ENCODE peak calls at places on chromosomes 1 and 21, in seven cellular contexts. C is CD8-positive, alpha-beta T cell; E is HFF-Myc; K is uterus; Z is neural progenitor cell; B is hepatocyte; I is left ventricle myocardium inferior. W is an unnamed sample.
A peak's percentile ranks its signal among the peaks of the same experiment; 100 is the strongest.

GRCh38 chr21:32382108-32382601 is 10.7 kb downstream of the URB1 start:
- DNase-seq in C (no peak), E (no peak), K (no peak), Z (no peak), B (no peak), I (no peak), W (no peak)

GRCh38 chr1:184433928-184434502 is 47.2 kb downstream of the C1orf21 start:
- DNase-seq in C (no peak), E (no peak), K (no peak), Z (no peak), B (no peak), I (no peak), W (no peak)

GRCh38 chr21:45504516-45505415 is 37.5 kb downstream of the SLC19A1 start:
- DNase-seq in C (no peak), E (no peak), K (peak; percentile 13), Z (no peak), B (no peak), I (peak; percentile 14), W (peak; percentile 16)

GRCh38 chr1:222785553-222785952 is 29.3 kb upstream of the DISP1 start:
- DNase-seq in C (no peak), E (no peak), K (no peak), Z (no peak), B (no peak), I (no peak), W (no peak)

GRCh38 chr1:5620997-5621396 is 371.2 kb downstream of the NPHP4 start:
- DNase-seq in C (no peak), E (no peak), K (no peak), Z (peak; percentile 76), B (peak; percentile 77), I (no peak), W (no peak)

GRCh38 chr1:203207751-203208150 is 21.2 kb upstream of the CHI3L1 start:
- DNase-seq in C (no peak), E (no peak), K (no peak), Z (no peak), B (no peak), I (no peak), W (no peak)

GRCh38 chr1:167077868-167078210 is 12.3 kb downstream of the GPA33 start:
- DNase-seq in C (no peak), E (no peak), K (no peak), Z (no peak), B (no peak), I (no peak), W (no peak)

GRCh38 chr1:245823408-245824147 is 668.8 kb downstream of the KIF26B start:
- DNase-seq in C (no peak), E (no peak), K (no peak), Z (no peak), B (no peak), I (no peak), W (no peak)

GRCh38 chr1:65904681-65905083 is 112.0 kb downstream of the PDE4B start:
- DNase-seq in C (no peak), E (no peak), K (no peak), Z (no peak), B (no peak), I (no peak), W (no peak)

GRCh38 chr1:24888971-24889670 is 41.0 kb downstream of the RUNX3 start:
- DNase-seq in C (no peak), E (no peak), K (no peak), Z (no peak), B (no peak), I (no peak), W (no peak)

GRCh38 chr1:53362270-53362669 is 34.4 kb upstream of the LRP8 start:
- DNase-seq in C (no peak), E (no peak), K (no peak), Z (peak; percentile 74), B (no peak), I (no peak), W (no peak)

DNA sequence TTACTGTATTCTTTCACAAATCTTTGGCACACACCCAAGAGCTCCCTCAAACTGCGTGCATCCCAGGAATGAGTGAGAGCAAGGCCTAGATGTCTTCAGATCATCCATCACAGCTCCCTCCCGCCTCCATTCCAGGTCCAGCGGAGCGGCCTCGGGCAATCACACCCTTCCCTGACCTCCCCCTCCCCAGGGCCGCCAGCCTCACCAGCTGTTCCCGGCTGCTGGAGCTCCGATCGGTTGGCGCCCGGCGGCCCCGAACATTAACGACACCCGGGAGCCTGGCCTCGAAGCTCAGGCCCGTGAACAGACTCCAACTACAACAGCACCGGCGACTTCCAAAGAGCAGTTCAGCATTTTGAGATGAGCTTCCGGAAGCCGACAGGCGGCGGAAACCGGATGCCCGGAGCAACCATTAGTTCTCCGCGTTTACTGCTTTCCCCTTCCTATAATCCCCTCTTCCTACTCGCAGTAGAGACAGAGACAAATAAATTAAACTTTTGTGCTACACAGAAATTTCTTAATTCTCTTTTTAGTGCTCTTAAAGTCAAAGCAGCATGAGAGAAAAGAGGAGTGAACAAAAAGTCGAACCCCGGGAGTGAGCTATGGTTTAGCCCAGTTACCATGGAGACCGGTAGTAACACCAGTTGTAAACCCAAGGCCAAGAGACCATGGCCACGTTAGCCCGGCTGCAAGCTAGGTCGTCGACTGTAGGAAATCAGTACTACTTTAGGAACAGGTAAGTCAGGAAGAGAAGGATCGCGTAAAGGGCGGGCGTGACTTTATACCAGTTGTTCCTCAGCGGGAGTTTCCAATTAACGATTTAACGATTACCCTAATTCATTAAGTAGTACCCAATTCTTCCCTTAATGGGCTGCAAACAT is at the start of the genes GPATCH2 and SPATA17:
- DNase-seq in C (peak; percentile 64), E (peak; percentile 91), K (peak; percentile 73), Z (peak; percentile 91), B (peak; percentile 92), I (peak; percentile 78), W (peak; percentile 76)
- TF ChIP-seq CTCF in C (no peak), E (peak; percentile 13), K (peak; percentile 48), Z (peak; percentile 34), B (peak; percentile 20), I (peak; percentile 65), W (no peak)

DNA sequence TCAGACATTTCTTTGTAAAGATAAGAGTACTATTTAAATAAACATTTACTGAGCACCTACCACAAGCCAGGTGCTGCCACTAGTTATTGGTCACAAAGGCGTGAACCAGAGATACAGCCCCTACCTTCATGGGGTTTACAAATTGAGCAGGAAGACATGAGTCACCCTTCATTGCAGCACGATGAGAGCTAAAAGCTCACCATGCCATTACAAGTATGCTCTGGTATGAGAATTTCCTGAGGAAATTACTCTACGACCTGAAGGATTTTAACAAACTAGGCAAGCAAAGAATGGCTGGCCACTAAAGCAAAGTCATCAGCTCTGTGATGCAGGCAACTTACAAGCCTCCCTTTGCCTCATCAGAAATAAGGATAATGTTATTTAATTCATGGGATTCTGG is 346.8 kb downstream of the BRINP2 start:
- DNase-seq in C (no peak), E (no peak), K (no peak), Z (no peak), B (peak; percentile 7), I (no peak), W (no peak)
- TF ChIP-seq CTCF in C (no peak), E (no peak), K (no peak), Z (no peak), B (no peak), I (no peak), W (no peak)

GRCh38 chr1:41492341-41492848 is 7.9 kb upstream of the EDN2 start:
- DNase-seq in C (no peak), E (no peak), K (no peak), Z (peak; percentile 43), B (no peak), I (peak; percentile 12), W (no peak)
- TF ChIP-seq CTCF in C (peak; percentile 26), E (peak; percentile 75), K (no peak), Z (peak; percentile 64), B (peak; percentile 53), I (peak; percentile 41), W (peak; percentile 73)

GRCh38 chr1:155309423-155310021 is 856 bp downstream of the FDPS start:
- DNase-seq in C (no peak), E (no peak), K (peak; percentile 30), Z (peak; percentile 43), B (peak; percentile 56), I (peak; percentile 33), W (no peak)
- TF ChIP-seq CTCF in C (no peak), E (no peak), K (no peak), Z (no peak), B (no peak), I (no peak), W (no peak)

GRCh38 chr1:178345821-178346220 is 150.9 kb downstream of the CLEC20A start:
- DNase-seq in C (no peak), E (no peak), K (no peak), Z (no peak), B (no peak), I (no peak), W (no peak)

GRCh38 chr1:178341218-178341956 is 155.4 kb downstream of the CLEC20A start:
- DNase-seq in C (no peak), E (peak; percentile 48), K (peak; percentile 19), Z (peak; percentile 95), B (peak; percentile 77), I (peak; percentile 42), W (peak; percentile 22)

GRCh38 chr1:178345238-178345637 is 151.5 kb downstream of the CLEC20A start:
- DNase-seq in C (no peak), E (no peak), K (no peak), Z (no peak), B (no peak), I (no peak), W (no peak)

GRCh38 chr1:178339834-178340233 is 156.9 kb downstream of the CLEC20A start:
- DNase-seq in C (no peak), E (no peak), K (no peak), Z (no peak), B (no peak), I (no peak), W (no peak)

GRCh38 chr1:178344513-178345077 is 152.2 kb downstream of the CLEC20A start:
- DNase-seq in C (no peak), E (no peak), K (no peak), Z (peak; percentile 38), B (peak; percentile 43), I (no peak), W (no peak)
- TF ChIP-seq CTCF in C (no peak), E (peak; percentile 14), K (peak; percentile 35), Z (peak; percentile 60), B (peak; percentile 51), I (peak; percentile 70), W (peak; percentile 54)

DNA sequence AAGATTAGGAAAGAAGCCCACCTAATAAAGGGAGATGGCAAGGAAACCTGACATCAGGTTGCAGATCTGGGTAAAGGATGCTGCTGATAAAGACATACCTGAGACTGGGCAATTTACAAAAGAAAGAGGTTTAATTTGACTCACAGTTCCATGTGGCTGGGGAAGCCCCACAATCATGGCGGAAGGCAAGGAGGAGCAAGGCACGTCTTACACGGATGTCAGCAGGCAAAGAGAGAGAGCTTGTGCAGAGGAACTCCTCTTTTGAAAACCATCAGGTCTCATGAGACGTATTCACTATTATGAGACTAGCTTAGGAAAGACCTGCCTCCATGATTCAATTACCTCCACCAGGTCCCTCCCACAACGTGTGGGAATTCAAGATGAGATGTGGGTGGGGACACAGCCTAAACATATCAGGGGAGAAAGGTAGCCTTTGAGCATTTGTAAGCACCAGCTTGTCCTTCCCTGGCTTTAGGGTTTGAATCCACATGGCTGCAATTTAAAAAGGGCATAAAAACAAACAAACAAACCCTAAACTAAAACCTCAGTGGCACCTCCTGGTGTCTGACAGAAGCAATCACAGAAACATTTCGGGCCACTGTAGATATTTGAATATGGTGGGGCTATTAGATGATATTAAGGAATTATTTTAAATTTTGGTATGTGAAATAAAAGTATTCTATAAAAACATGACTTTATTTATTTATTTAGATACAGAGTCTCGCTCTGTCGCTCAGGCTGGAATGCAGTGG is 33.1 kb downstream of the SLC2A7 start:
- DNase-seq in C (no peak), E (no peak), K (no peak), Z (no peak), B (no peak), I (no peak), W (no peak)
- TF ChIP-seq CTCF in C (no peak), E (peak; percentile 6), K (no peak), Z (no peak), B (peak; percentile 11), I (no peak), W (no peak)

W was measured in glutamatergic neuron.